ENCODE peak calls at places on chromosomes 3 and 15, in four cellular contexts. N, F, O and C are unnamed samples.

GRCh38 chr3:8239718-8240698 is 261.6 kb upstream of the LMCD1 start:
- DNase-seq in N (no peak), F (peak; percentile 71), O (peak; percentile 9), C (peak; percentile 15)

GRCh38 chr15:93030430-93031102 is 58.4 kb downstream of the RGMA start:
- DNase-seq in N (peak; percentile 86), F (peak; percentile 73), O (peak; percentile 77), C (no peak)

GRCh38 chr3:146626384-146627122 is 21.4 kb upstream of the PLSCR5 start:
- DNase-seq in N (no peak), F (no peak), O (no peak), C (no peak)

GRCh38 chr3:183653209-183654064 is 18.0 kb downstream of the KLHL24 start:
- DNase-seq in N (no peak), F (no peak), O (no peak), C (no peak)

GRCh38 chr15:73685981-73686380 is 1.8 kb downstream of the CD276 start:
- DNase-seq in N (peak; percentile 27), F (no peak), O (no peak), C (no peak)

GRCh38 chr15:26983822-26984221 is 12.8 kb downstream of the GABRG3 start:
- DNase-seq in N (no peak), F (no peak), O (no peak), C (no peak)

GRCh38 chr15:87623832-87624231 is 632.7 kb downstream of the NTRK3 start:
- DNase-seq in N (no peak), F (peak; percentile 18), O (no peak), C (no peak)

GRCh38 chr3:187963003-187963676 is 190.8 kb upstream of the LPP start:
- DNase-seq in N (no peak), F (no peak), O (no peak), C (no peak)

GRCh38 chr3:148962513-148962912 is 28.8 kb upstream of the GYG1 start:
- DNase-seq in N (no peak), F (peak; percentile 32), O (no peak), C (no peak)

GRCh38 chr3:12363397-12364195 is 74.7 kb downstream of the PPARG start:
- DNase-seq in N (no peak), F (no peak), O (no peak), C (no peak)

GRCh38 chr3:53254810-53255359 is 937 bp downstream of the TKT start:
- DNase-seq in N (peak; percentile 88), F (peak; percentile 72), O (peak; percentile 69), C (peak; percentile 26)

GRCh38 chr3:37100411-37100810 is 74.0 kb downstream of the LRRFIP2 start:
- DNase-seq in N (no peak), F (no peak), O (no peak), C (no peak)

GRCh38 chr3:98274914-98275313 is 7.4 kb upstream of the OR5H2 start:
- DNase-seq in N (no peak), F (no peak), O (no peak), C (no peak)

GRCh38 chr15:42984534-42985034 is 64.0 kb upstream of the TTBK2 start:
- DNase-seq in N (no peak), F (no peak), O (no peak), C (no peak)
- TF ChIP-seq CTCF in N (no peak), F (no peak), O (peak; percentile 19), C (no peak)

DNA sequence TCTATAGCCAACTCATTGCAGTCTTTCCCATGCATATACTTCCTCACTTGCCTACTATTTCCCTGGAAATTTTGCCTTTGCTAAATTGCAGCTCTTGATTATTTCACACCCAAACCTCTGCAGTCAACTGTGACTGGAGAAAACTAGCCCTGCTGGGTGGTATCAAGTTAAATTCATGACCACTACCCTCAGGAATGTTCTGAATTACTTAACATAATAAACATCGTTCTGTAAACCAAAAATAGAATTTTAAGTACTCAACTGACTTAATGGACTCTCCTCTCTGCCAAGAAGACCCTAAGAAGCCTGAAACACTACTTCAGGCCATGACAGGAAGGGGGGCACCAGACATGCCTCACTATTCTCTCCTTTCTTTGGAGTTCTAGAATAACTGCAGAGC is 1278.0 kb upstream of the GBE1 start:
- DNase-seq in N (no peak), F (no peak), O (no peak), C (no peak)
- H3K4me3 ChIP-seq in N (no peak overlapping the region), F (no peak overlapping the region), O (no peak overlapping the region), C (no peak overlapping the region)

GRCh38 chr3:57464801-57465200 is 79.3 kb downstream of the DNAH12 start:
- DNase-seq in N (no peak), F (peak; percentile 4), O (no peak), C (no peak)
- TF ChIP-seq CTCF in N (no peak), F (peak; percentile 24), O (no peak), C (no peak)

GRCh38 chr3:121995190-121996137 is 26.6 kb downstream of the ILDR1 start:
- DNase-seq in N (peak; percentile 85), F (peak; percentile 68), O (peak; percentile 49), C (no peak)
- H3K4me3 ChIP-seq in N (no peak overlapping the region), F (no peak overlapping the region), O (no peak overlapping the region), C (no peak overlapping the region)

DNA sequence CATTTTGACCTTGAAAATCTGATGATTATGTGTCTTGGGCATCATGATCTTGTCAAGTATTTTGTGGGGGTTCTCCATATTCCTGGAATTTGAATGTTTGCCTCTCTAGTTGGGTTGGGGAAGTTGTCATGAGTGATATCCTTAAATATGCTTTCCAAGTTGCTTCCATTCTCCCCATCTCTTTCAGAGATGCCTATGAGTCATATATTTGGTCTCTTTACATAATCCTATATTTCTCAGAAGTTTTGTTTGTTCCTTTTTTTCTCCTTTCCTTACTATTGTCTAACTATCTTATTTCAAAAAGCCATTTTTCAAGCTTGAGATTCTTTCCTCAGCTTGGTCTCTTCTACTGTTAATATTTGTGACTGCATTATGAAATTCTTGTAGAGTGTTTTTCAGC is 69.0 kb upstream of the CCDC80 start:
- DNase-seq in N (no peak), F (no peak), O (no peak), C (no peak)
- TF ChIP-seq CTCF in N (no peak), F (no peak), O (no peak), C (no peak)

GRCh38 chr3:198080521-198081384 is 120.7 kb downstream of the LMLN start:
- DNase-seq in N (peak; percentile 85), F (peak; percentile 89), O (peak; percentile 54), C (no peak)

GRCh38 chr3:198076722-198077308 is 116.8 kb downstream of the LMLN start:
- DNase-seq in N (no peak), F (no peak), O (no peak), C (no peak)

GRCh38 chr3:198079771-198080520 is 119.9 kb downstream of the LMLN start:
- DNase-seq in N (no peak), F (peak; percentile 39), O (peak; percentile 4), C (no peak)

DNA sequence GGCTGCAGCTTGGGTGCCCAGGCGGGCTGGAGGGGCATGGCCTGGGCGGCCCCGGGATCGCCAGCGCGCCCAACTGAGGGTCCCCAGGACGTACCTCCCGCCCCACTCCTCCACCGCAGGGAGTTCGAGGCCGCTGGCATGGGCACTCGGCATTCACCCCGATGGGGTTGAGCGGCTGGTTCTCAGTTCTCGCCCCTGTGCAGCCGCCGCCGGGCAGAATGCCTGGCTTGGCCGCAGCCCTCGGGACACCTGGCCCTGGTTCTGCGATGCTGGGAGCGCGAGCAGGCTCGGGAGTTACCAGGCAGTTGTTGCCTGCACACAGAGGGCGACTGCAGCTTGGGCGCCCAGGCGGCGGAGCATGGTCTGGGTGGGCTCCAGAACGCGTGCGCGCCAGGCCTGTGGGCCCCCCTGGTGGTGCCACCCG is 121.4 kb downstream of the LMLN start:
- DNase-seq in N (no peak), F (no peak), O (peak; percentile 4), C (no peak)
- H3K4me3 ChIP-seq in N (no peak overlapping the region), F (peak overlapping the region; percentile 55), O (peak overlapping the region; percentile 32), C (no peak overlapping the region)